ENCODE peak calls at places on chromosomes 6 and 20, in ten cellular contexts. O is NCI-H1417, X is AG09309, I is ACHN, F is C1 segment of cervical spinal cord, W is T1000, C is hypothalamus, P is caudate nucleus, U is Calu3, V is aorta. B is an unnamed sample.
A peak's percentile ranks its signal among the peaks of the same experiment; 100 is the strongest.

GRCh38 chr6:128280960-128281359 is 239.4 kb downstream of the PTPRK start:
- DNase-seq in I (no peak), W (no peak), F (no peak), V (no peak), O (no peak), P (no peak), C (no peak), X (no peak), U (no peak), B (no peak)

GRCh38 chr20:45358282-45359068 is 4.5 kb upstream of the SYS1 start:
- DNase-seq in O (no peak), I (no peak), X (peak; percentile 65), W (no peak), F (no peak), C (peak; percentile 42), V (peak; percentile 88), U (no peak), P (peak; percentile 15), B (no peak)

GRCh38 chr6:35267446-35267845 is 7.9 kb downstream of the ZNF76 start:
- DNase-seq in U (no peak), O (no peak), V (no peak), I (no peak), C (no peak), W (no peak), X (no peak), P (no peak), F (no peak), B (no peak)

GRCh38 chr20:1163653-1164052 is 21.1 kb downstream of the TMEM74B start:
- DNase-seq in U (no peak), C (no peak), X (no peak), O (no peak), I (no peak), W (no peak), V (no peak), F (no peak), P (no peak), B (no peak)

GRCh38 chr6:28953039-28953872 is 29.5 kb upstream of the TRIM27 start:
- DNase-seq in U (peak; percentile 71), I (peak; percentile 53), O (peak; percentile 55), X (no peak), C (no peak), F (no peak), V (no peak), P (peak; percentile 40), W (peak; percentile 67), B (no peak)

GRCh38 chr6:16751251-16751946 is 9.9 kb downstream of the ATXN1 start:
- DNase-seq in X (peak; percentile 52), I (no peak), P (no peak), C (no peak), F (no peak), U (no peak), W (no peak), O (no peak), V (no peak), B (no peak)

GRCh38 chr6:109527989-109528388 is 45.0 kb upstream of the ZBTB24 start:
- DNase-seq in P (no peak), X (no peak), C (no peak), W (no peak), F (no peak), V (no peak), U (no peak), I (peak; percentile 22), O (no peak), B (no peak)

GRCh38 chr6:135880066-135880972 is 28.8 kb downstream of the PDE7B start:
- DNase-seq in X (peak; percentile 49), U (no peak), C (no peak), O (no peak), I (peak; percentile 81), P (no peak), V (no peak), F (no peak), W (peak; percentile 18), B (no peak)

GRCh38 chr6:40856271-40856670 is 182.8 kb downstream of the UNC5CL start:
- DNase-seq in P (no peak), I (no peak), U (no peak), V (no peak), C (no peak), W (no peak), X (peak; percentile 24), F (no peak), O (no peak), B (no peak)

GRCh38 chr6:166951670-166952060 is 4.7 kb downstream of the RNASET2 start:
- DNase-seq in U (no peak), I (no peak), W (no peak), O (no peak), C (no peak), P (no peak), X (no peak), V (no peak), F (no peak), B (no peak)

GRCh38 chr20:22473293-22473692 is 111.1 kb downstream of the FOXA2 start:
- DNase-seq in I (no peak), F (no peak), W (no peak), U (no peak), X (no peak), O (no peak), V (no peak), P (no peak), C (no peak), B (no peak)

GRCh38 chr20:63183422-63184146 is 32.3 kb downstream of the YTHDF1 start:
- DNase-seq in F (no peak), X (no peak), W (no peak), C (no peak), I (peak; percentile 41), O (peak; percentile 31), U (peak; percentile 78), V (no peak), P (no peak), B (no peak)

GRCh38 chr6:81589465-81590313 is 162.8 kb downstream of the TENT5A start:
- DNase-seq in I (no peak), C (no peak), W (no peak), P (no peak), U (no peak), V (no peak), O (peak; percentile 14), F (no peak), X (no peak), B (no peak)

GRCh38 chr6:30568245-30568644 is 3.0 kb upstream of the ABCF1 start:
- DNase-seq in W (no peak), F (no peak), X (no peak), P (peak; percentile 45), U (peak; percentile 49), V (no peak), O (no peak), C (no peak), I (no peak), B (no peak)

GRCh38 chr20:61683721-61684120 is 382.0 kb downstream of the TAF4 start:
- DNase-seq in W (no peak), X (no peak), P (no peak), C (no peak), U (no peak), F (no peak), V (no peak), I (no peak), O (peak; percentile 76), B (no peak)

GRCh38 chr6:157029980-157030690 is 253.0 kb downstream of the ARID1B start:
- DNase-seq in O (no peak), X (no peak), F (no peak), V (no peak), W (no peak), I (no peak), U (no peak), P (no peak), C (no peak), B (no peak)

GRCh38 chr20:48875914-48876240 is 45.6 kb upstream of the ARFGEF2 start:
- DNase-seq in V (no peak), C (no peak), W (peak; percentile 24), F (no peak), I (no peak), P (no peak), O (no peak), U (no peak), X (no peak), B (no peak)

GRCh38 chr6:30194797-30195690 is 18.2 kb downstream of the TRIM26 start:
- DNase-seq in C (no peak), W (no peak), P (no peak), I (no peak), O (no peak), V (no peak), F (no peak), U (no peak), X (no peak), B (no peak)

GRCh38 chr6:1612902-1613301 is 3.2 kb downstream of the FOXC1 start:
- DNase-seq in W (no peak), U (no peak), V (no peak), C (no peak), F (no peak), X (peak; percentile 56), P (no peak), I (peak; percentile 45), O (no peak), B (no peak)

GRCh38 chr20:51985013-51985415 is 182.7 kb upstream of the SALL4 start:
- DNase-seq in C (no peak), U (peak; percentile 53), V (no peak), F (no peak), I (peak; percentile 57), P (no peak), W (peak; percentile 21), X (peak; percentile 98), O (peak; percentile 5), B (no peak)

GRCh38 chr20:38450412-38450975 is 15.4 kb upstream of the SNHG17 start:
- DNase-seq in P (no peak), W (no peak), V (peak; percentile 31), X (no peak), C (no peak), I (no peak), F (no peak), U (no peak), O (no peak), B (no peak)

GRCh38 chr6:31239854-31240253 is 32.0 kb downstream of the HLA-C start:
- DNase-seq in X (no peak), V (no peak), C (no peak), P (no peak), F (no peak), U (no peak), W (no peak), I (no peak), O (no peak), B (no peak)

GRCh38 chr20:56249244-56249955 is 868 bp downstream of the MC3R start:
- DNase-seq in X (no peak), O (peak; percentile 11), U (peak; percentile 4), V (no peak), P (no peak), F (no peak), W (no peak), I (peak; percentile 2), C (no peak), B (no peak)

GRCh38 chr6:74073429-74073828 is 377.4 kb downstream of the CD109 start:
- DNase-seq in P (no peak), I (no peak), V (no peak), U (no peak), F (no peak), C (no peak), X (no peak), W (peak; percentile 25), O (no peak), B (no peak)

GRCh38 chr6:136421537-136422158 is 128.6 kb downstream of the MAP7 start:
- DNase-seq in F (no peak), I (no peak), V (no peak), P (no peak), O (no peak), C (no peak), W (no peak), U (no peak), X (no peak), B (no peak)

GRCh38 chr6:43090557-43090952 is 14.4 kb downstream of the PTK7 start:
- DNase-seq in P (no peak), V (no peak), C (no peak), W (no peak), F (no peak), I (no peak), X (peak; percentile 31), O (no peak), U (no peak), B (peak; percentile 9)

GRCh38 chr6:135851442-135852271 is at the start of gene PDE7B:
- DNase-seq in X (peak; percentile 98), C (peak; percentile 63), O (no peak), U (peak; percentile 60), I (peak; percentile 83), F (peak; percentile 14), W (peak; percentile 80), P (peak; percentile 63), V (peak; percentile 87), B (no peak)

GRCh38 chr6:52362443-52363221 is 681 bp downstream of the PAQR8 start:
- DNase-seq in W (no peak), C (peak; percentile 40), X (no peak), O (peak; percentile 68), U (peak; percentile 41), I (peak; percentile 15), F (peak; percentile 60), V (peak; percentile 79), P (peak; percentile 70), B (peak; percentile 88)

B was measured in chondrocyte.